ENCODE peak calls at places on chromosome 5, in eight cellular contexts. Z, V, R, T, F, J, C and I are unnamed samples.

GRCh38 chr5:4941957-4942830 is 197.9 kb upstream of the ADAMTS16 start:
- DNase-seq in Z (no peak), V (no peak), R (no peak), T (no peak), F (peak; percentile 74), J (no peak), C (no peak), I (no peak)

GRCh38 chr5:88245893-88246244 is 22.8 kb downstream of the TMEM161B start:
- DNase-seq in Z (no peak), V (no peak), R (no peak), T (no peak), F (no peak), J (no peak), C (no peak), I (no peak)

GRCh38 chr5:16935271-16936149 is 578 bp downstream of the MYO10 start:
- DNase-seq in Z (no peak), V (peak; percentile 37), R (peak; percentile 79), T (no peak), F (no peak), J (no peak), C (no peak), I (peak; percentile 36)

GRCh38 chr5:133225671-133226152 is 173.9 kb downstream of the HSPA4 start:
- DNase-seq in Z (no peak), V (no peak), R (no peak), T (no peak), F (no peak), J (peak; percentile 70), C (no peak), I (no peak)

GRCh38 chr5:160165137-160166068 is 46.2 kb upstream of the PWWP2A start:
- DNase-seq in Z (no peak), V (peak; percentile 98), R (peak; percentile 75), T (peak; percentile 94), F (peak; percentile 96), J (peak; percentile 98), C (peak; percentile 98), I (peak; percentile 99)

GRCh38 chr5:39760385-39761198 is 335.8 kb upstream of the DAB2 start:
- DNase-seq in Z (no peak), V (peak; percentile 96), R (no peak), T (peak; percentile 92), F (no peak), J (peak; percentile 94), C (peak; percentile 99), I (peak; percentile 99)

GRCh38 chr5:88672644-88673493 is 210.1 kb downstream of the MEF2C start:
- DNase-seq in Z (peak; percentile 20), V (no peak), R (no peak), T (no peak), F (no peak), J (no peak), C (no peak), I (no peak)

GRCh38 chr5:88518131-88519016 is 249.7 kb upstream of the TMEM161B start:
- DNase-seq in Z (no peak), V (no peak), R (no peak), T (no peak), F (no peak), J (peak; percentile 41), C (no peak), I (no peak)

GRCh38 chr5:80346055-80346454 is 26.3 kb downstream of the SPZ1 start:
- DNase-seq in Z (peak; percentile 52), V (peak; percentile 2), R (no peak), T (no peak), F (no peak), J (no peak), C (peak; percentile 12), I (peak; percentile 47)

GRCh38 chr5:54524082-54524481 is 6.5 kb downstream of the SNX18 start:
- DNase-seq in Z (no peak), V (no peak), R (no peak), T (no peak), F (no peak), J (no peak), C (no peak), I (no peak)

GRCh38 chr5:177304392-177305119 is 957 bp downstream of the PRELID1 start:
- DNase-seq in Z (peak; percentile 31), V (no peak), R (peak; percentile 86), T (no peak), F (no peak), J (peak; percentile 12), C (no peak), I (no peak)

GRCh38 chr5:113059232-113059805 is 82.7 kb downstream of the DCP2 start:
- DNase-seq in Z (no peak), V (peak; percentile 65), R (peak; percentile 64), T (no peak), F (no peak), J (peak; percentile 74), C (peak; percentile 74), I (peak; percentile 28)

GRCh38 chr5:132747064-132747692 is at the start of gene CCNI2:
- DNase-seq in Z (no peak), V (no peak), R (peak; percentile 85), T (no peak), F (no peak), J (no peak), C (no peak), I (no peak)

GRCh38 chr5:135553688-135554462 is 18.1 kb upstream of the NEUROG1 start:
- DNase-seq in Z (no peak), V (peak; percentile 20), R (peak; percentile 42), T (no peak), F (no peak), J (peak; percentile 7), C (peak; percentile 14), I (peak; percentile 21)

GRCh38 chr5:58988938-58989337 is 406.1 kb downstream of the RAB3C start:
- DNase-seq in Z (no peak), V (no peak), R (no peak), T (no peak), F (no peak), J (no peak), C (no peak), I (no peak)

GRCh38 chr5:115297043-115297442 is 589 bp upstream of the CCDC112 start:
- DNase-seq in Z (no peak), V (peak; percentile 33), R (no peak), T (no peak), F (no peak), J (no peak), C (peak; percentile 47), I (peak; percentile 17)
- H3K4me3 ChIP-seq in Z (peak overlapping the region; percentile 62), V (peak overlapping the region; percentile 32), R (no peak overlapping the region), T (peak overlapping the region; percentile 40), F (no peak overlapping the region), J (peak overlapping the region; percentile 42), C (peak overlapping the region; percentile 25), I (peak overlapping the region; percentile 40)

DNA sequence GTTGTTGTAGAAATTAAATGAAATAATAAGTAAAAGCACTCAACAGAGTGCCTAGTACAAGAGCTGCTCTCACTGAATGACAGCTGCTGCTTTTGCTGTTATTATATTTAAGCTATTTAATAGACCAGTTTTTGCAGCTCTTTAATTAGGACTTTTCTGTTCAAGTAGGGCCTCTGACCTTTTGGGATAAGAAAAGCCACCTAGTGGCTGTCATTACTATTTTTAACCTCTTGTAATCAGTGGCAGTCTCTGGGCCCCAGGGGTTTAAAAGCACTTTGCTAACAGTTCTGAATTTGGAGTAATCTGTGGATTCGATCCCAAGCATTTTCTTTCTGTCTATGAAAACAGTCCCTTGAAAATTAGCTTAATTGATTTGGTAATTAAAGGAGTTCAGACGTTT is 121.1 kb downstream of the NUDT12 start:
- DNase-seq in Z (peak; percentile 0), V (no peak), R (no peak), T (no peak), F (no peak), J (no peak), C (no peak), I (no peak)
- TF ChIP-seq CTCF in Z (peak; percentile 35), V (no peak), R (no peak), T (no peak), F (no peak), J (no peak), C (peak; percentile 10), I (peak; percentile 16)

GRCh38 chr5:180590543-180591248 is 603 bp downstream of the SCGB3A1 start:
- DNase-seq in Z (no peak), V (no peak), R (peak; percentile 75), T (no peak), F (no peak), J (no peak), C (no peak), I (no peak)

GRCh38 chr5:180592176-180592575 is 877 bp upstream of the SCGB3A1 start:
- DNase-seq in Z (no peak), V (no peak), R (no peak), T (no peak), F (no peak), J (no peak), C (no peak), I (no peak)

GRCh38 chr5:180593446-180594206 is 2.3 kb upstream of the SCGB3A1 start:
- DNase-seq in Z (no peak), V (no peak), R (no peak), T (no peak), F (no peak), J (no peak), C (no peak), I (no peak)

GRCh38 chr5:180589771-180590542 is 1.3 kb downstream of the SCGB3A1 start:
- DNase-seq in Z (peak; percentile 6), V (no peak), R (peak; percentile 75), T (no peak), F (peak; percentile 24), J (no peak), C (no peak), I (no peak)

DNA sequence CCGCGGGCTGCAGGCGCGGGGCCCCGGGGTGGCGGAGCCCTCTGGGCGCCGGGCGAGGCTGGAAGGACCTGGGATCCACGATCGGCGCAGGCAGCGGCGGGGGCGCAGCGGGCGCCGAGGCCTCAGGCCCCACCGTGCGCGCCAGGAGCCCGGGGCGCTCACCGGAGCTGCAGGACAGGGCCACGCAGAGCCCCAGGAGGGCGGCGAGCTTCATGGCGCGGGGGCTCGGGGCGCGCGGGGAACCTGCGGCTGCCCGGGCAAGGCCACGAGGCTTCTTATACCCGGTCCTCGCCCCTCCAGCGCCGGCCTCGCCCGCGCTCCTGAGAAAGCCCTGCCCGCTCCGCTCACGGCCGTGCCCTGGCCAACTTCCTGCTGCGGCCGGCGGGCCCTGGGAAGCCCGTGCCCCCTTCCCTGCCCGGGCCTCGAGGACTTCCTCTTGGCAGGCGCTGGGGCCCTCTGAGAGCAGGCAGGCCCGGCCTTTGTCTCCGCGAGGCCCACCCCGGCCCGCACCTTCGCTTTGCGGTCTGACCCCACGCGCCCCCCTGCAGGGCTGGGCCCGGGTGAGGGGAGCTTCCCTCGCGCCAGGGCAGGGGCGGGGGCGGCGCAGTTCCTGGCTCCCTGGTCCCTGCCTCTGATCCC is at the start of gene SCGB3A1:
- DNase-seq in Z (no peak), V (peak; percentile 5), R (peak; percentile 83), T (no peak), F (no peak), J (no peak), C (no peak), I (no peak)
- H3K4me3 ChIP-seq in Z (no peak within 1 kb of the TSS), V (no peak within 1 kb of the TSS), R (peak within 1 kb of the TSS; percentile 22), T (no peak within 1 kb of the TSS), F (no peak within 1 kb of the TSS), J (no peak within 1 kb of the TSS), C (no peak within 1 kb of the TSS), I (no peak within 1 kb of the TSS)

DNA sequence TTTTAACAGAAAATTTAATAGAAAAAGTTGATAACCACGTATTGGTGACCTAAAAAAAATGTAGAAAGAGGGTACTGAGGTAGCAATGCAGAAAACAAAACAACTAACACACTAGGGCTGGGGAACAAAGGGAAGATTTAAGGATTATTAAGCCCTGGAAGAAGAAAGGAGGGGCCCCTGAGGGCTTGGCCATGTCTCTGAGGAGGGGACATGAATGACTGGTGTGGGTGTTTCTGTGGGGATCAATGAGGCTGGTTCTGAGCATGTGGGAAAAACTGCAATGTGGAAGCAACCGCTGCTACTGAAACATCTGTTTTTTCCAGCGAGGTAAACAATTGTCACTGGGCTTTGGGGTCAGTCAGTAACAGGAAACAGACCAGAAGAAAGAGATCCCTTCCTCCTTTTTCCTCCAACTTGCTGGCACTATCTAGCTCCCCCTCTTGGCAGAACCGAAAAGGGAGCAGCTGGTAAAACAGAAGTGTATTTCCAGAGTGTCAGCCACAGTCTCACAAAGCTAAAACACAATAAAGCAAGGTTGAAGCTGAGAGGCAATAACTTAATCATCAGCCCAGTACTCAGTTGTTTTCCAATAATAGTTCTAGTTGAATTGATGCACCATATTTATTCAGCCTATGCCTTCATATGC is 48.3 kb downstream of the ATPSCKMT start:
- DNase-seq in Z (no peak), V (peak; percentile 2), R (no peak), T (no peak), F (no peak), J (peak; percentile 7), C (peak; percentile 4), I (peak; percentile 35)
- TF ChIP-seq CTCF in Z (peak; percentile 69), V (peak; percentile 34), R (no peak), T (peak; percentile 34), F (no peak), J (peak; percentile 30), C (peak; percentile 38), I (peak; percentile 67)